ENCODE peak calls at places on chromosomes 16 and 17, in six cellular contexts. One of them, this sample, is unnamed.

GRCh38 chr17:74457146-74457819 is 9.2 kb upstream of the CD300A start:
- DNase-seq in cardiac fibroblast: peak
- DNase-seq in transverse colon: peak
- DNase-seq in choroid plexus epithelial cell: peak
- DNase-seq in neural progenitor cell: peak
- DNase-seq in prostate gland: peak
- DNase-seq in this sample: peak

GRCh38 chr17:68906638-68907037 is 48.6 kb downstream of the ABCA8 start:
- DNase-seq in cardiac fibroblast: peak
- DNase-seq in transverse colon: no peak
- DNase-seq in choroid plexus epithelial cell: peak
- DNase-seq in neural progenitor cell: peak
- DNase-seq in prostate gland: no peak
- DNase-seq in this sample: peak

GRCh38 chr17:28746611-28747045 is 2.8 kb downstream of the TRAF4 start:
- DNase-seq in cardiac fibroblast: no peak
- DNase-seq in transverse colon: peak
- DNase-seq in choroid plexus epithelial cell: no peak
- DNase-seq in neural progenitor cell: peak
- DNase-seq in prostate gland: no peak
- DNase-seq in this sample: peak

GRCh38 chr16:84056933-84057332 is 14.3 kb upstream of the SLC38A8 start:
- DNase-seq in cardiac fibroblast: no peak
- DNase-seq in transverse colon: no peak
- DNase-seq in choroid plexus epithelial cell: no peak
- DNase-seq in neural progenitor cell: no peak
- DNase-seq in prostate gland: no peak
- DNase-seq in this sample: no peak

GRCh38 chr16:21083729-21084268 is 66.8 kb downstream of the DNAH3 start:
- DNase-seq in cardiac fibroblast: peak
- DNase-seq in transverse colon: peak
- DNase-seq in choroid plexus epithelial cell: peak
- DNase-seq in neural progenitor cell: peak
- DNase-seq in prostate gland: peak
- DNase-seq in this sample: no peak

GRCh38 chr16:1979271-1980025 is 1.8 kb downstream of the NOXO1 start:
- DNase-seq in cardiac fibroblast: no peak
- DNase-seq in transverse colon: peak
- DNase-seq in choroid plexus epithelial cell: no peak
- DNase-seq in neural progenitor cell: peak
- DNase-seq in prostate gland: peak
- DNase-seq in this sample: no peak

GRCh38 chr17:19705201-19705600 is 11.2 kb downstream of the SLC47A2 start:
- DNase-seq in cardiac fibroblast: no peak
- DNase-seq in transverse colon: no peak
- DNase-seq in choroid plexus epithelial cell: no peak
- DNase-seq in neural progenitor cell: no peak
- DNase-seq in prostate gland: no peak
- DNase-seq in this sample: no peak

GRCh38 chr16:23274968-23275367 is 27.1 kb upstream of the SCNN1B start:
- DNase-seq in cardiac fibroblast: no peak
- DNase-seq in transverse colon: no peak
- DNase-seq in choroid plexus epithelial cell: peak
- DNase-seq in neural progenitor cell: peak
- DNase-seq in prostate gland: no peak
- DNase-seq in this sample: no peak

GRCh38 chr16:70018254-70018653 is 67.1 kb downstream of the CLEC18A start:
- DNase-seq in cardiac fibroblast: peak
- DNase-seq in transverse colon: peak
- DNase-seq in choroid plexus epithelial cell: peak
- DNase-seq in neural progenitor cell: peak
- DNase-seq in prostate gland: peak
- DNase-seq in this sample: no peak

GRCh38 chr16:11038305-11038704 is 93.9 kb downstream of the CLEC16A start:
- DNase-seq in cardiac fibroblast: no peak
- DNase-seq in transverse colon: no peak
- DNase-seq in choroid plexus epithelial cell: no peak
- DNase-seq in neural progenitor cell: no peak
- DNase-seq in prostate gland: no peak
- DNase-seq in this sample: no peak

GRCh38 chr16:52294660-52295059 is 252.3 kb downstream of the TOX3 start:
- DNase-seq in cardiac fibroblast: no peak
- DNase-seq in transverse colon: no peak
- DNase-seq in choroid plexus epithelial cell: no peak
- DNase-seq in neural progenitor cell: no peak
- DNase-seq in prostate gland: no peak
- DNase-seq in this sample: no peak

GRCh38 chr17:6413073-6413472 is 21.8 kb downstream of the AIPL1 start:
- DNase-seq in cardiac fibroblast: peak
- DNase-seq in transverse colon: no peak
- DNase-seq in choroid plexus epithelial cell: peak
- DNase-seq in neural progenitor cell: peak
- DNase-seq in prostate gland: no peak
- DNase-seq in this sample: no peak

GRCh38 chr16:83397601-83398000 is 410.2 kb upstream of the HSBP1 start:
- DNase-seq in cardiac fibroblast: no peak
- DNase-seq in transverse colon: no peak
- DNase-seq in choroid plexus epithelial cell: no peak
- DNase-seq in neural progenitor cell: no peak
- DNase-seq in prostate gland: peak
- DNase-seq in this sample: no peak

GRCh38 chr17:20228410-20228809 is 219.3 kb downstream of the SPECC1 start:
- DNase-seq in cardiac fibroblast: no peak
- DNase-seq in transverse colon: no peak
- DNase-seq in choroid plexus epithelial cell: no peak
- DNase-seq in neural progenitor cell: no peak
- DNase-seq in prostate gland: no peak
- DNase-seq in this sample: no peak

GRCh38 chr17:75897076-75898019 is 597 bp upstream of the TRIM65 start:
- DNase-seq in cardiac fibroblast: no peak
- DNase-seq in transverse colon: peak
- DNase-seq in choroid plexus epithelial cell: no peak
- DNase-seq in neural progenitor cell: peak
- DNase-seq in prostate gland: no peak
- DNase-seq in this sample: no peak

GRCh38 chr17:66834919-66835454 is at the start of gene CACNG5:
- DNase-seq in cardiac fibroblast: no peak
- DNase-seq in transverse colon: no peak
- DNase-seq in choroid plexus epithelial cell: no peak
- DNase-seq in neural progenitor cell: peak
- DNase-seq in prostate gland: no peak
- DNase-seq in this sample: no peak

GRCh38 chr16:89335803-89336485 is 118.4 kb downstream of the ZNF778 start:
- DNase-seq in cardiac fibroblast: no peak
- DNase-seq in transverse colon: no peak
- DNase-seq in choroid plexus epithelial cell: no peak
- DNase-seq in neural progenitor cell: no peak
- DNase-seq in prostate gland: no peak
- DNase-seq in this sample: no peak

GRCh38 chr16:2019500-2019899 is at the start of gene NPW:
- DNase-seq in cardiac fibroblast: no peak
- DNase-seq in transverse colon: no peak
- DNase-seq in choroid plexus epithelial cell: no peak
- DNase-seq in neural progenitor cell: peak
- DNase-seq in prostate gland: no peak
- DNase-seq in this sample: no peak

GRCh38 chr16:1150511-1150982 is 2.4 kb upstream of the CACNA1H start:
- DNase-seq in cardiac fibroblast: no peak
- DNase-seq in transverse colon: no peak
- DNase-seq in choroid plexus epithelial cell: peak
- DNase-seq in neural progenitor cell: no peak
- DNase-seq in prostate gland: no peak
- DNase-seq in this sample: no peak

GRCh38 chr17:46072998-46073397 is 73.9 kb downstream of the STH start:
- DNase-seq in cardiac fibroblast: peak
- DNase-seq in transverse colon: no peak
- DNase-seq in choroid plexus epithelial cell: peak
- DNase-seq in neural progenitor cell: no peak
- DNase-seq in prostate gland: no peak
- DNase-seq in this sample: peak

GRCh38 chr17:55664287-55664686 is 58.4 kb downstream of the TMEM100 start:
- DNase-seq in cardiac fibroblast: no peak
- DNase-seq in transverse colon: no peak
- DNase-seq in choroid plexus epithelial cell: no peak
- DNase-seq in neural progenitor cell: no peak
- DNase-seq in prostate gland: no peak
- DNase-seq in this sample: no peak

GRCh38 chr16:17835118-17835949 is 364.6 kb upstream of the XYLT1 start:
- DNase-seq in cardiac fibroblast: no peak
- DNase-seq in transverse colon: no peak
- DNase-seq in choroid plexus epithelial cell: no peak
- DNase-seq in neural progenitor cell: no peak
- DNase-seq in prostate gland: no peak
- DNase-seq in this sample: no peak

GRCh38 chr17:8185580-8186445 is 4.2 kb downstream of the BORCS6 start:
- DNase-seq in cardiac fibroblast: peak
- DNase-seq in transverse colon: peak
- DNase-seq in choroid plexus epithelial cell: peak
- DNase-seq in neural progenitor cell: peak
- DNase-seq in prostate gland: peak
- DNase-seq in this sample: no peak

DNA sequence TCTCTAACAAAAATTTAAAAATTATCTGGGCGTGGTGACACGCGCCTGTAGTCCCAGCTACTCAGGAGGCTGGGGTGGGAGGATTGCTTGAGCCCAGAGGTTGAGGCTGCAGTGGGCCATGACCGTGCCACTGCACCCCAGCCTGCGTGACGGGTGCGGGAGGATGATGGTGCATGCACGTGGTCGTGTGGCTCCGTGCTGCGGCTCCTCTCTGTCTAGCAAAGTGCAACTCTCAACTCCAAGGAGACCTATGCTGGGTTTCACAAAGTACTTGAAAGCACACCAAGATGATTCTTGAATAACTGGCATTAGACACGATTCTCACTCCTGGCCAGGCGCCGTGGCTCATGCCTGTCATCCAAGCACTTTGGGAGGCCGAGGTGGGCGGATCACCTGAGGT is 25.8 kb downstream of the NXN start:
- DNase-seq in cardiac fibroblast: no peak
- DNase-seq in transverse colon: no peak
- DNase-seq in choroid plexus epithelial cell: no peak
- DNase-seq in neural progenitor cell: no peak
- DNase-seq in prostate gland: no peak
- DNase-seq in this sample: no peak
- H3K4me3 ChIP-seq in cardiac fibroblast: no peak
- H3K4me3 ChIP-seq in transverse colon: no peak
- H3K4me3 ChIP-seq in choroid plexus epithelial cell: no peak
- H3K4me3 ChIP-seq in neural progenitor cell: no peak
- H3K4me3 ChIP-seq in prostate gland: no peak
- H3K4me3 ChIP-seq in this sample: no peak

GRCh38 chr17:36601303-36602029 is at the start of gene MRM1:
- DNase-seq in cardiac fibroblast: peak
- DNase-seq in transverse colon: peak
- DNase-seq in choroid plexus epithelial cell: peak
- DNase-seq in neural progenitor cell: peak
- DNase-seq in prostate gland: peak
- DNase-seq in this sample: peak

GRCh38 chr17:36600936-36601302 is 464 bp upstream of the MRM1 start:
- DNase-seq in cardiac fibroblast: no peak
- DNase-seq in transverse colon: no peak
- DNase-seq in choroid plexus epithelial cell: peak
- DNase-seq in neural progenitor cell: no peak
- DNase-seq in prostate gland: no peak
- DNase-seq in this sample: no peak

GRCh38 chr17:36602924-36603384 is 1.6 kb downstream of the MRM1 start:
- DNase-seq in cardiac fibroblast: peak
- DNase-seq in transverse colon: peak
- DNase-seq in choroid plexus epithelial cell: peak
- DNase-seq in neural progenitor cell: peak
- DNase-seq in prostate gland: no peak
- DNase-seq in this sample: no peak

GRCh38 chr17:36600477-36600876 is 906 bp upstream of the MRM1 start:
- DNase-seq in cardiac fibroblast: no peak
- DNase-seq in transverse colon: no peak
- DNase-seq in choroid plexus epithelial cell: no peak
- DNase-seq in neural progenitor cell: no peak
- DNase-seq in prostate gland: no peak
- DNase-seq in this sample: no peak

GRCh38 chr17:36602030-36602737 is 801 bp downstream of the MRM1 start:
- DNase-seq in cardiac fibroblast: no peak
- DNase-seq in transverse colon: peak
- DNase-seq in choroid plexus epithelial cell: peak
- DNase-seq in neural progenitor cell: peak
- DNase-seq in prostate gland: no peak
- DNase-seq in this sample: no peak
- H3K4me3 ChIP-seq in cardiac fibroblast: peak
- H3K4me3 ChIP-seq in transverse colon: peak
- H3K4me3 ChIP-seq in choroid plexus epithelial cell: peak
- H3K4me3 ChIP-seq in neural progenitor cell: peak
- H3K4me3 ChIP-seq in prostate gland: peak
- H3K4me3 ChIP-seq in this sample: peak

DNA sequence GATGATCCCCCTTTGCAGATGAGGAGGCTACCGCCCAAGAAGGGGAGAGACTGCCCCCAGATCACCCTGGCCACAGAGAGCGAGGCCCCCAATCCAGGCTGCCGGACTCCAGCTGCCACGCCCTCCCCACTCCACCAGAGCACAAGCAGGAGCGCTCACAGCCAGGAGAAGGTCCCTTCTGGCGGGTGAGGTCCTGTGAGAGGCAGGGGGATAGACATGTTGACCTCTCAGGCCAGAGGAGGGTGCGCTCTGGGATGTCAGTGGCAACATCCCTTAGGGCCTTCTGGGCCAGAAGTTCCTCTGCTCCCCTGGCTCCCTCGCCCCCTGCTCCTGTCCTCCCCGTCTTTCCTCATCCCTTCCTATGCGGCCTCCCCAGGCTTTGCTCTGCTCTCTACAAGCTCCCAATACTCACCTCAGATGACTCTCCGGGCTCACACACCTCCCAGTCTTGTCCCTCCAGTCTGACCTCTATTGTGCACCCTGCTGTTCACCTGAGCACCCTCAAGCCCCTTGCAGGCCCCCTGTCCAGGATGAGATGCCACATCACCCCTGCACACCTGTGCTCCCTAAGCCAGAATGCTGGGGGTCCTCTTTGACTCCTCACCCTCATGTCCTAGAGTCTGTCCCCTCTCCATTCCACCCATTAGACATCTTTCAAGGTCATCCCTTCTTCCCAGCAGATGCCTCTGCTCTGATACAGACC is 5.0 kb upstream of the NXPH3 start:
- DNase-seq in cardiac fibroblast: no peak
- DNase-seq in transverse colon: no peak
- DNase-seq in choroid plexus epithelial cell: no peak
- DNase-seq in neural progenitor cell: no peak
- DNase-seq in prostate gland: no peak
- DNase-seq in this sample: no peak
- H3K4me3 ChIP-seq in cardiac fibroblast: no peak
- H3K4me3 ChIP-seq in transverse colon: no peak
- H3K4me3 ChIP-seq in choroid plexus epithelial cell: no peak
- H3K4me3 ChIP-seq in neural progenitor cell: no peak
- H3K4me3 ChIP-seq in prostate gland: no peak
- H3K4me3 ChIP-seq in this sample: no peak

GRCh38 chr17:34670618-34671017 is 91.2 kb downstream of the TMEM132E start:
- DNase-seq in cardiac fibroblast: no peak
- DNase-seq in transverse colon: no peak
- DNase-seq in choroid plexus epithelial cell: no peak
- DNase-seq in neural progenitor cell: no peak
- DNase-seq in prostate gland: no peak
- DNase-seq in this sample: no peak
- H3K4me3 ChIP-seq in cardiac fibroblast: no peak
- H3K4me3 ChIP-seq in transverse colon: no peak
- H3K4me3 ChIP-seq in choroid plexus epithelial cell: no peak
- H3K4me3 ChIP-seq in neural progenitor cell: no peak
- H3K4me3 ChIP-seq in prostate gland: no peak
- H3K4me3 ChIP-seq in this sample: no peak

This sample was measured in skeletal muscle cell.